ENCODE peak calls at places on chromosomes 11 and 22, in seven cellular contexts. Z is left ventricle myocardium inferior, H is uterus, X is IMR-90, W is heart right ventricle, O is fibroblast of lung, B is fibroblast of mammary gland. P is an unnamed sample.
A peak's percentile ranks its signal among the peaks of the same experiment; 100 is the strongest.

GRCh38 chr11:73130181-73130580 is 11.9 kb downstream of the FCHSD2 start:
- DNase-seq in Z (no peak), X (no peak), B (no peak), W (no peak), H (no peak), O (no peak), P (no peak)

GRCh38 chr11:119806064-119806915 is 77.3 kb upstream of the NECTIN1 start:
- DNase-seq in H (no peak), X (no peak), Z (peak; percentile 69), B (no peak), W (peak; percentile 61), O (no peak), P (no peak)

GRCh38 chr11:32448232-32448631 is 12.9 kb upstream of the WT1 start:
- DNase-seq in X (no peak), Z (no peak), W (no peak), H (no peak), B (peak; percentile 14), O (no peak), P (no peak)

GRCh38 chr11:33980896-33981295 is 70.6 kb upstream of the CAPRIN1 start:
- DNase-seq in B (no peak), Z (no peak), O (no peak), X (no peak), H (no peak), W (no peak), P (no peak)

GRCh38 chr11:126628790-126629621 is 273.5 kb downstream of the ST3GAL4 start:
- DNase-seq in X (peak; percentile 55), Z (no peak), B (peak; percentile 89), W (no peak), O (no peak), H (no peak), P (peak; percentile 99)

GRCh38 chr11:74288161-74288560 is 23.3 kb downstream of the P4HA3 start:
- DNase-seq in O (peak; percentile 98), H (peak; percentile 45), X (peak; percentile 99), B (peak; percentile 99), W (no peak), Z (no peak), P (peak; percentile 95)

GRCh38 chr11:86688398-86689179 is 16.2 kb upstream of the ME3 start:
- DNase-seq in Z (no peak), B (peak; percentile 31), O (peak; percentile 72), W (no peak), X (peak; percentile 91), H (no peak), P (peak; percentile 93)

GRCh38 chr22:43260346-43260745 is 73.4 kb upstream of the TTLL12 start:
- DNase-seq in B (no peak), H (no peak), O (no peak), X (no peak), Z (no peak), W (no peak), P (no peak)

GRCh38 chr11:87137711-87138110 is 100.0 kb downstream of the TMEM135 start:
- DNase-seq in X (peak; percentile 64), W (no peak), B (peak; percentile 80), O (peak; percentile 55), Z (no peak), H (no peak), P (peak; percentile 60)

DNA sequence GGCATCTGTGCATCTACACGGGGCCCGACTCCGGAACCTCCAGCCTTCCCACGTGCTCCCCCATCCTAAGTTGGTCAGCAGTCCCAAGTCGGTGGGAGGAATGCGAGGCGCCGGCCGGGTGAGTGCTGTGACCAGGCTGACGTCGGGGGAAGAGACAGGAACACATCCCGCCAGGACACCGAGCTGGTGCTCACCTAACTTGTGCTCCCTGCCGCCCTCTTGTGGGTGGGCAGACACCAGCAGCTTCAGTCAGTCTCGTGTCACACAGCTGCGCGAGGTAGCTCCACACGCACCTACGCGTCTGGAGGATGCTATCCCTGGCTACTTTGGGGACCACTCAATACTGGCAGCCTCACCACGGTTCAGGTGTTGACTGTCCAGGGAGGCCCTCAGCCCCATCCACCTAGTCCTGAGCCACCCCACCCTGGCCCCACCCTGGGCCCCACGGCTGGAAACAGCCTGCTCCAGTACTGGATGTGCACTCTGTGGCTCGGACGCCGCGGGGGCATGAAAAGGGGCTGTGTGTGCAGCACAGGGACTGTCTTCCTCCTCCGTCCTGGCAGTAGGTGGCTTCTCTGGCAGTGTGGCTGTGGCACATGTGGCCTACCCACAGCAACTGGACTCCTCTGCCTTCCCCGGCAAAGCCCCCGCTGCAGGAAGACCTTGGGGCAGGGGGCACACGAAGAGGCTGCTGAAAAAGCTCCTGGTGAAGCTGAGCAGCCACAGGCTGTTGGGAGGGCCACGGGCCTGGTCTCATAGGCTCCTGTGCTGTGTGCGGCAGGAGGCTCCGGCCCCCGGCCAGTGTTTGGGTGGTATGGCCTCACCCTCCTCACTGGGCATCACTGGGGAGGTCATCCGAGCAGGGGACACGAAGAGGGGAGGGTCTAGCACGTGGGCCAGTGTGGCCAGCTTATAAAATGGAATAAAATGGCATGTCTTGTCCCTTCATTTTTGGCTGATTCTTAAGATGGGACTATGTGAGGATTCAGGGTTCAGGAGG is 11.2 kb upstream of the BID start:
- DNase-seq in B (peak; percentile 29), H (no peak), O (peak; percentile 22), W (peak; percentile 45), Z (peak; percentile 54), X (no peak), P (peak; percentile 44)
- TF ChIP-seq CTCF in B (peak; percentile 48), H (no peak), O (peak; percentile 33), W (peak; percentile 56), Z (peak; percentile 66), X (peak; percentile 53), P (peak; percentile 74)

DNA sequence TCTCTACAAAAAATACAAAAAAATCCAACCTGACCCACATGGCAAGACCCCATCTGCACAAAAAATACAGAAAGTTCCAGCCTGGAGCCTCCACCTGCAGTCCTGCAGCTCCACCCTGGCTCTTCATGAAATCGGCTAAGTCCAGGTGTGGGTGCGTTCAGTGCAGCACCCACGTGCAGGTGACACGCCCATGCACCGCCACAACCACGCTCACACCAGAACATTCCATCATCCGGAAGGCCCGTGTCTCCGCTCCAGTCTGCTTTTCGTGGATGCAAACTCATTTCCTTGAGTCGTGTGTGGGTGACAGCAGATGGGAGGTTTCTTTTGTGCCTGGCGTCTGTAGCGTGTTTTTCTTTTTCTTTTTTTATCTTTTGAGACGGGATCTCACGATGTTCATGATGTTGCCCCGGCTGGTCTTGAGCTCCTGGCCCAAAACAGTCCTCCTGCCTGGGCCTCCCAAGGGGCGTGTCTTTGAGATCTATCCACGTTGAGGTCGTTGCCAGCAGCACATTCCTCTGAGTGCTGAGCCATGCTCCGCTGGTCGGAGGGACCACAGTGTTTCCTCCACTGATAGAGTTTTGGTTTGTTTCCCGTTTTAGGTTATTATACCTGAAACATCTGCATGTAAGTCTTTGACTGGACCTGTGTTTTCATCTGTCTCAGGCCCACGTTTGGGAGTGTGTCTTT is 7.1 kb downstream of the PTDSS2 start:
- DNase-seq in B (no peak), O (no peak), Z (no peak), X (no peak), H (no peak), W (no peak), P (no peak)
- H3K4me3 ChIP-seq in B (no peak overlapping the region), O (no peak overlapping the region), Z (no peak overlapping the region), X (no peak overlapping the region), H (no peak overlapping the region), W (no peak overlapping the region), P (no peak overlapping the region)

DNA sequence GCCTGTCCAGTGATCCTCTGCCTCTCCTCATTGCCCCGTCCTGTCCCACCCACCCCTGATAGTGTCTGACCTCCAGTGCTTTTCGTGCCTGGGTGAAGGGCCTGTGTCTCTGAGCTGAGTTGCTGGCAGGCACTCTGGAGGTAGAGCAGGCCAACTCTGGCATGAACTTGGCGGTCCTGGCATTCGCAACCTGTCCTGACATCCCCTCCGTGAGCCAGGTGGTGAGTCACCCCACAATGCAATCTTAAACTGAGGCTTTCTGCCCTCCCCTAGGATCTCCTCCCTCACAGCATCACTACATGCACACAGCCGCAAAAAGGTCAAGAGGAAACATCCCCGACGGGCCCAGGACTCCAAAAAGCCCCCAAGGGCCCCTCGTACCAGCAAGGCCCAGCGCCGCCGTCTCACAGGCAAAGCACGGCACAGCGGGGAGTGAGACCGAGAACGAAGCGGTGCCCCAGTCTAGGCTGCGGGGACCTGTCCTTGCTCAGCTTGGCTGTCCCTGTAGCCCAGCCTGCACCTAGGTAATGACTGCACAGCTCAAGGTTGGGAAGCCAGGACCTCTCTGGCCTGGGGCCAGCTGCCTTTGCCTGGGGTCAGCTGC is 4.9 kb downstream of the NOL12 start:
- DNase-seq in H (no peak), Z (no peak), W (no peak), B (no peak), X (no peak), O (no peak), P (no peak)
- TF ChIP-seq CTCF in H (no peak), Z (no peak), W (no peak), B (no peak), X (no peak), O (no peak), P (no peak)

GRCh38 chr11:65113839-65114238 is 2.2 kb downstream of the TM7SF2 start:
- DNase-seq in H (no peak), X (no peak), Z (no peak), W (no peak), O (no peak), B (no peak), P (no peak)
- H3K4me3 ChIP-seq in H (no peak overlapping the region), X (no peak overlapping the region), Z (peak overlapping the region; percentile 77), W (no peak overlapping the region), O (no peak overlapping the region), B (no peak overlapping the region), P (no peak overlapping the region)

DNA sequence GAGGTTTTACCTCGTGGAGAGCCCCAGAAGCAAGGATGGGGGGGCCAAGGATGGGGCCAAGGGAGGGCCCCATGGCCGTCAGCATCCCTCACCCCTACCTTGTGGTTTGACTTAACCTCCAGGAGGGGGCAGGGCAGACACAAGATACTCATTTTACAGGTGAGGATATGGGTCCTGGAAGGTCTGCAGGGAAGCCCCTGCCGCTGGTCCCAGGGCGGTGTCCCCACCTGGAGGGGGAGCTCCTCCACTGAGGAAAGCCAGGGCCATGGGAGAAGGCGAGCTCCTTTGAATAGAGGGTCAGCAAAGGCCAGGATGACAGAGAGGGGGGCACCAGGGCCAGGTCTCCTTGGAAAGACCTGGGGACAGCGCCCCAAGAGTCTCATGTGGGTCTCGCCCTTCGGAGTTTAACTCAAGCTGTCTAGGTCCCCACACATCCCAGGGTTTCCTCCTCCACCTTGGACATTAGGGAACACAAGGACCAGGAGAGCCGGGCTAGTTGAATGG is 5.9 kb upstream of the ADORA2A start:
- DNase-seq in W (no peak), B (no peak), H (no peak), X (no peak), Z (no peak), O (no peak), P (no peak)
- TF ChIP-seq CTCF in W (no peak), B (no peak), H (no peak), X (no peak), Z (no peak), O (no peak), P (no peak)

P was measured in AG10803.